ENCODE peak calls at places on chromosomes 16 and 17, in five cellular contexts. L is fibroblast of villous mesenchyme; P is stimulated activated CD8-positive, alpha-beta memory T cell treated with anti-CD3 and anti-CD28 coated beads, Interleukin-12 subunit alpha, Interleukin-12 subunit beta, amount 100 ng/mL, for 4 hours; T is AG10803; B is stimulated activated CD4-positive, alpha-beta T cell treated with anti-CD3 and anti-CD28 coated beads, TNF-alpha, amount 100 ng/mL, for 1 hour. V is an unnamed sample.

GRCh38 chr16:80117731-80118130 is 423.1 kb upstream of the DYNLRB2 start:
- DNase-seq in L (no peak), P (no peak), T (peak), B (no peak), V (no peak)

GRCh38 chr17:50768348-50768761 is 1.0 kb upstream of the ANKRD40CL start:
- DNase-seq in L (no peak), P (no peak), T (no peak), B (no peak), V (no peak)

GRCh38 chr17:83029571-83029970 is 49.8 kb upstream of the METRNL start:
- DNase-seq in L (no peak), P (no peak), T (no peak), B (no peak), V (no peak)

GRCh38 chr17:2977157-2977556 is 86.2 kb downstream of the OR1D5 start:
- DNase-seq in L (no peak), P (no peak), T (no peak), B (no peak), V (no peak)

GRCh38 chr16:88789593-88789992 is 4.6 kb upstream of the PIEZO1 start:
- DNase-seq in L (no peak), P (no peak), T (no peak), B (no peak), V (no peak)

GRCh38 chr16:88368036-88368435 is 14.7 kb upstream of the ZNF469 start:
- DNase-seq in L (no peak), P (no peak), T (no peak), B (no peak), V (no peak)

GRCh38 chr17:21385281-21385845 is 9.2 kb downstream of the KCNJ12 start:
- DNase-seq in L (no peak), P (no peak), T (no peak), B (no peak), V (no peak)

GRCh38 chr17:32141690-32142037 is 638 bp upstream of the RHOT1 start:
- DNase-seq in L (no peak), P (no peak), T (no peak), B (no peak), V (no peak)

GRCh38 chr17:34579979-34580684 is 750 bp downstream of the TMEM132E start:
- DNase-seq in L (peak), P (no peak), T (peak), B (no peak), V (no peak)

GRCh38 chr16:10103096-10103495 is 79.1 kb downstream of the GRIN2A start:
- DNase-seq in L (peak), P (no peak), T (peak), B (no peak), V (no peak)

GRCh38 chr17:48542956-48543853 is 1.7 kb downstream of the HOXB2 start:
- DNase-seq in L (peak), P (peak), T (no peak), B (no peak), V (peak)

GRCh38 chr17:66221755-66222530 is 7.3 kb downstream of the APOH start:
- DNase-seq in L (no peak), P (no peak), T (no peak), B (no peak), V (no peak)

GRCh38 chr16:57516176-57516725 is 20.1 kb downstream of the CCDC102A start:
- DNase-seq in L (no peak), P (no peak), T (no peak), B (no peak), V (no peak)

GRCh38 chr16:68229431-68230175 is 6.3 kb downstream of the ESRP2 start:
- DNase-seq in L (peak), P (no peak), T (peak), B (no peak), V (peak)

GRCh38 chr17:5209396-5209795 is 17.7 kb upstream of the ZNF594 start:
- DNase-seq in L (no peak), P (no peak), T (peak), B (no peak), V (no peak)

GRCh38 chr16:16151315-16151714 is 72.0 kb downstream of the ABCC6 start:
- DNase-seq in L (no peak), P (no peak), T (no peak), B (no peak), V (no peak)

GRCh38 chr17:81322271-81323082 is 27.4 kb upstream of the SLC38A10 start:
- DNase-seq in L (no peak), P (no peak), T (peak), B (no peak), V (peak)

GRCh38 chr17:68627956-68628355 is 26.8 kb upstream of the FAM20A start:
- DNase-seq in L (no peak), P (no peak), T (no peak), B (no peak), V (no peak)

GRCh38 chr17:80941743-80942211 is 49.9 kb upstream of the CHMP6 start:
- DNase-seq in L (peak), P (no peak), T (peak), B (no peak), V (no peak)

GRCh38 chr16:5709889-5710288 is 612.3 kb upstream of the EEF2KMT start:
- DNase-seq in L (peak), P (no peak), T (no peak), B (no peak), V (no peak)

GRCh38 chr16:16108759-16109158 is 114.5 kb downstream of the ABCC6 start:
- DNase-seq in L (no peak), P (no peak), T (no peak), B (no peak), V (no peak)

GRCh38 chr16:30030841-30031413 is at the start of gene TLCD3B:
- DNase-seq in L (no peak), P (no peak), T (no peak), B (no peak), V (no peak)

GRCh38 chr16:48334325-48334724 is 50.9 kb downstream of the SIAH1 start:
- DNase-seq in L (no peak), P (no peak), T (no peak), B (no peak), V (no peak)

GRCh38 chr16:75340715-75341500 is 89.5 kb upstream of the BCAR1 start:
- DNase-seq in L (peak), P (no peak), T (peak), B (no peak), V (no peak)

GRCh38 chr17:77131919-77132318 is 8.8 kb upstream of the SEC14L1 start:
- DNase-seq in L (peak), P (no peak), T (peak), B (no peak), V (no peak)

GRCh38 chr17:61669522-61669921 is 78.5 kb upstream of the NACA2 start:
- DNase-seq in L (no peak), P (no peak), T (no peak), B (no peak), V (no peak)

GRCh38 chr17:68135141-68135887 is 99.8 kb downstream of the KPNA2 start:
- DNase-seq in L (no peak), P (no peak), T (no peak), B (no peak), V (no peak)

GRCh38 chr16:79434771-79435170 is 165.8 kb downstream of the MAF start:
- DNase-seq in L (no peak), P (no peak), T (no peak), B (no peak), V (no peak)